ENCODE peak calls at places on chromosomes 1 and 21, in eight cellular contexts. Y, R, O, G, C, V, I and H are unnamed samples.

GRCh38 chr21:44816761-44817505 is 929 bp downstream of the SUMO3 start:
- DNase-seq in Y (no peak), R (no peak), O (no peak), G (no peak), C (no peak), V (no peak), I (no peak), H (no peak)

GRCh38 chr1:169572184-169572583 is 14.1 kb downstream of the F5 start:
- DNase-seq in Y (peak; percentile 10), R (no peak), O (no peak), G (no peak), C (no peak), V (no peak), I (no peak), H (no peak)

GRCh38 chr1:178918328-178918727 is 47.5 kb upstream of the ANGPTL1 start:
- DNase-seq in Y (no peak), R (no peak), O (no peak), G (no peak), C (no peak), V (no peak), I (no peak), H (no peak)

GRCh38 chr1:41578712-41579335 is 94.3 kb upstream of the EDN2 start:
- DNase-seq in Y (peak; percentile 10), R (no peak), O (no peak), G (no peak), C (no peak), V (no peak), I (no peak), H (no peak)

GRCh38 chr1:150557813-150558212 is 8.6 kb downstream of the ADAMTSL4 start:
- DNase-seq in Y (no peak), R (no peak), O (no peak), G (no peak), C (no peak), V (no peak), I (no peak), H (no peak)

GRCh38 chr1:183105449-183105848 is 80.6 kb upstream of the LAMC2 start:
- DNase-seq in Y (no peak), R (no peak), O (no peak), G (no peak), C (no peak), V (no peak), I (no peak), H (no peak)

GRCh38 chr1:26276432-26276838 is 3.5 kb upstream of the SH3BGRL3 start:
- DNase-seq in Y (no peak), R (no peak), O (no peak), G (no peak), C (no peak), V (no peak), I (no peak), H (no peak)

GRCh38 chr1:60152886-60153285 is 79.3 kb upstream of the C1orf87 start:
- DNase-seq in Y (no peak), R (no peak), O (no peak), G (no peak), C (no peak), V (no peak), I (no peak), H (no peak)

GRCh38 chr1:184590163-184590750 is 164.4 kb downstream of the EDEM3 start:
- DNase-seq in Y (no peak), R (no peak), O (no peak), G (no peak), C (no peak), V (no peak), I (no peak), H (no peak)

GRCh38 chr1:224500802-224501201 is 66.2 kb upstream of the WDR26 start:
- DNase-seq in Y (no peak), R (no peak), O (no peak), G (no peak), C (no peak), V (no peak), I (no peak), H (no peak)

GRCh38 chr1:199283814-199284213 is 645.0 kb downstream of the PTPRC start:
- DNase-seq in Y (no peak), R (no peak), O (no peak), G (no peak), C (no peak), V (no peak), I (no peak), H (no peak)

GRCh38 chr1:15275921-15276683 is 29.1 kb downstream of the FHAD1 start:
- DNase-seq in Y (no peak), R (no peak), O (no peak), G (no peak), C (no peak), V (no peak), I (peak; percentile 7), H (no peak)

GRCh38 chr1:53542551-53542950 is 83.4 kb downstream of the DMRTB1 start:
- DNase-seq in Y (no peak), R (no peak), O (no peak), G (no peak), C (no peak), V (no peak), I (no peak), H (no peak)

GRCh38 chr1:64754166-64754565 is 9.3 kb downstream of the RAVER2 start:
- DNase-seq in Y (no peak), R (no peak), O (no peak), G (no peak), C (no peak), V (no peak), I (no peak), H (no peak)

GRCh38 chr1:238409191-238409846 is 518.6 kb upstream of the ZP4 start:
- DNase-seq in Y (no peak), R (no peak), O (no peak), G (no peak), C (peak; percentile 92), V (no peak), I (no peak), H (no peak)

GRCh38 chr1:183702087-183702812 is 49.1 kb upstream of the APOBEC4 start:
- DNase-seq in Y (no peak), R (no peak), O (no peak), G (no peak), C (peak; percentile 4), V (no peak), I (no peak), H (no peak)

GRCh38 chr1:1127551-1128451 is 11.9 kb upstream of the C1orf159 start:
- DNase-seq in Y (no peak), R (no peak), O (no peak), G (no peak), C (no peak), V (no peak), I (no peak), H (no peak)

GRCh38 chr1:6220236-6220635 is 14.3 kb downstream of the RNF207 start:
- DNase-seq in Y (no peak), R (no peak), O (no peak), G (no peak), C (no peak), V (no peak), I (no peak), H (no peak)

GRCh38 chr21:33434770-33435360 is 31.7 kb downstream of the IFNGR2 start:
- DNase-seq in Y (peak; percentile 90), R (peak; percentile 94), O (no peak), G (no peak), C (peak; percentile 57), V (no peak), I (no peak), H (peak; percentile 86)

GRCh38 chr1:26161408-26162219 is 2.7 kb downstream of the FAM110D start:
- DNase-seq in Y (peak; percentile 61), R (no peak), O (peak; percentile 84), G (peak; percentile 79), C (no peak), V (peak; percentile 41), I (no peak), H (no peak)

GRCh38 chr1:206582537-206583460 is 29.5 kb downstream of the EIF2D start:
- DNase-seq in Y (no peak), R (no peak), O (no peak), G (no peak), C (no peak), V (no peak), I (no peak), H (no peak)

GRCh38 chr1:180791806-180792205 is 120.9 kb upstream of the KIAA1614 start:
- DNase-seq in Y (peak; percentile 41), R (peak; percentile 6), O (no peak), G (no peak), C (no peak), V (no peak), I (no peak), H (no peak)

GRCh38 chr1:9293512-9294439 is 1.1 kb downstream of the SPSB1 start:
- DNase-seq in Y (peak; percentile 55), R (peak; percentile 25), O (peak; percentile 67), G (no peak), C (no peak), V (no peak), I (peak; percentile 67), H (peak; percentile 43)

GRCh38 chr1:42966688-42967609 is 8.3 kb upstream of the SLC2A1 start:
- DNase-seq in Y (peak; percentile 70), R (no peak), O (peak; percentile 63), G (peak; percentile 84), C (peak; percentile 82), V (no peak), I (no peak), H (no peak)

GRCh38 chr1:247639381-247639981 is 34.1 kb downstream of the OR2G3 start:
- DNase-seq in Y (no peak), R (no peak), O (peak; percentile 83), G (no peak), C (no peak), V (peak; percentile 23), I (no peak), H (no peak)

GRCh38 chr1:56229183-56229582 is 350.2 kb downstream of the PLPP3 start:
- DNase-seq in Y (peak; percentile 2), R (no peak), O (no peak), G (no peak), C (no peak), V (no peak), I (no peak), H (no peak)

GRCh38 chr1:64093941-64094340 is 109.5 kb upstream of the UBE2U start:
- DNase-seq in Y (no peak), R (no peak), O (no peak), G (no peak), C (no peak), V (no peak), I (no peak), H (no peak)